ENCODE peak calls at places on chromosomes 16 and 17, in eight cellular contexts. R is sigmoid colon, B is suprapubic skin, U is transverse colon, X is HepG2, V is SK-N-SH, K is H1, L is esophagus muscularis mucosa. Y is an unnamed sample.
A peak's percentile ranks its signal among the peaks of the same experiment; 100 is the strongest.

GRCh38 chr17:29212094-29212631 is 32.0 kb upstream of the MYO18A start:
- DNase-seq in V (no peak), L (no peak), U (no peak), K (no peak), B (no peak), R (no peak), X (no peak), Y (no peak)

GRCh38 chr16:31713945-31714898 is 159.4 kb upstream of the ZNF267 start:
- DNase-seq in B (no peak), R (no peak), L (no peak), K (peak; percentile 69), U (no peak), X (no peak), V (peak; percentile 60), Y (no peak)

GRCh38 chr17:30173649-30174048 is 57.0 kb downstream of the NSRP1 start:
- DNase-seq in X (no peak), V (no peak), L (no peak), K (no peak), U (no peak), B (no peak), R (no peak), Y (no peak)

GRCh38 chr17:46212634-46213435 is 19.6 kb upstream of the KANSL1 start:
- DNase-seq in L (peak; percentile 92), K (no peak), U (peak; percentile 68), R (peak; percentile 81), V (peak; percentile 77), B (no peak), X (peak; percentile 76), Y (peak; percentile 73)

GRCh38 chr16:11495066-11495407 is 91.7 kb downstream of the LITAF start:
- DNase-seq in V (peak; percentile 60), X (no peak), K (no peak), B (no peak), R (no peak), U (no peak), L (no peak), Y (no peak)

GRCh38 chr17:80989586-80989913 is 2.1 kb upstream of the CHMP6 start:
- DNase-seq in U (no peak), R (no peak), L (no peak), K (no peak), V (peak; percentile 20), B (no peak), X (peak; percentile 39), Y (no peak)

GRCh38 chr17:56978441-56979090 is 635 bp downstream of the SCPEP1 start:
- DNase-seq in L (no peak), V (peak; percentile 52), B (no peak), U (no peak), K (no peak), R (no peak), X (no peak), Y (no peak)

GRCh38 chr17:56926704-56927103 is 12.9 kb upstream of the TRIM25 start:
- DNase-seq in L (no peak), V (no peak), U (no peak), K (no peak), R (no peak), B (no peak), X (no peak), Y (no peak)

GRCh38 chr17:47719411-47720152 is 13.5 kb upstream of the TBX21 start:
- DNase-seq in L (no peak), U (no peak), K (no peak), B (no peak), R (no peak), X (no peak), V (no peak), Y (no peak)

GRCh38 chr16:9441021-9441420 is 349.6 kb downstream of the HAPSTR1 start:
- DNase-seq in R (no peak), X (peak; percentile 15), L (peak; percentile 53), B (no peak), U (no peak), V (no peak), K (no peak), Y (no peak)

GRCh38 chr16:23466162-23466885 is 13.3 kb upstream of the COG7 start:
- DNase-seq in U (no peak), K (no peak), V (no peak), B (no peak), L (no peak), R (no peak), X (no peak), Y (no peak)

GRCh38 chr17:47797797-47798196 is 23.8 kb downstream of the OSBPL7 start:
- DNase-seq in B (no peak), U (no peak), R (no peak), V (no peak), K (no peak), X (no peak), L (no peak), Y (no peak)

GRCh38 chr16:89113661-89114060 is 20.0 kb downstream of the ACSF3 start:
- DNase-seq in R (no peak), V (no peak), B (no peak), K (no peak), X (no peak), L (no peak), U (no peak), Y (no peak)
- TF ChIP-seq POLR2AphosphoS5 in R (no peak), V (no peak), B (no peak), K (no peak), X (no peak), L (no peak), U (no peak), Y (no peak)

DNA sequence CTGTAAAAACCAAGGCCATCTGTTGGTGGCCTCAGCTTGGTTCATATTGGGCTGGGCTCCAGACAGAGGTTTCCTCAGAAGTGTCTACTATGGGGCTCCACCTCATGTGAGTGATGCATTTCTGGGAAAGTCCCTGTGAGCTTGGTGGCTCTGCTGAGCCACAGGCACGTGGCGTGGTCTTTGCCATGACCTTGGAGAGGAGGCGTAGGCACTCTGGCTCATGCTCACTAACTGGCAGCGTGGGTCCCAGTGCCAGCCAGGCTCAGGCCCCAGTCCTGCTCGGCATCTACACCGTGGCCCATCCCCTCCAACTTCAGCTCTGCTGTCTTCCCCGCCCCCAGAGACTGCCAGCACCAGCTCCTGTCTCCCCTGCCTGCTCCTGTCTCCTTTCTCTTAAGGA is 10.6 kb upstream of the SMTNL2 start:
- DNase-seq in K (no peak), R (no peak), B (no peak), L (no peak), U (no peak), X (no peak), V (no peak), Y (no peak)
- TF ChIP-seq EP300 in K (no peak), R (no peak), B (no peak), L (no peak), U (no peak), X (no peak), V (no peak), Y (no peak)

GRCh38 chr17:61491981-61492380 is 39.8 kb downstream of the TBX4 start:
- DNase-seq in B (no peak), V (no peak), L (no peak), X (no peak), K (no peak), U (no peak), R (no peak), Y (no peak)
- H3K27ac ChIP-seq in B (no peak overlapping the region), V (no peak overlapping the region), L (no peak overlapping the region), X (no peak overlapping the region), K (no peak overlapping the region), U (no peak overlapping the region), R (peak overlapping the region; percentile 68), Y (no peak overlapping the region)

GRCh38 chr17:35821308-35821707 is 12.0 kb downstream of the TAF15 start:
- DNase-seq in K (no peak), V (no peak), L (no peak), X (no peak), R (no peak), B (no peak), U (no peak), Y (no peak)
- TF ChIP-seq POLR2AphosphoS5 in K (no peak), V (no peak), L (no peak), X (no peak), R (no peak), B (no peak), U (no peak), Y (no peak)

GRCh38 chr17:44203731-44204452 is 4.2 kb upstream of the ATXN7L3 start:
- DNase-seq in L (no peak), U (peak; percentile 38), K (peak; percentile 79), B (no peak), V (peak; percentile 76), X (peak; percentile 78), R (no peak), Y (no peak)
- TF ChIP-seq EP300 in L (no peak), U (no peak), K (no peak), B (no peak), V (no peak), X (no peak), R (no peak), Y (no peak)

GRCh38 chr16:4917117-4917516 is 19.8 kb downstream of the PPL start:
- DNase-seq in U (no peak), K (no peak), V (no peak), X (no peak), B (no peak), L (no peak), R (no peak), Y (no peak)
- H3K27ac ChIP-seq in U (no peak overlapping the region), K (no peak overlapping the region), V (no peak overlapping the region), X (no peak overlapping the region), B (no peak overlapping the region), L (no peak overlapping the region), R (no peak overlapping the region), Y (no peak overlapping the region)

Y was measured in stomach.